ENCODE peak calls at places on chromosomes 5 and 9, in five cellular contexts. P is CD8-positive, alpha-beta T cell; K is AG04450; X is kidney; S is psoas muscle. G is an unnamed sample.

GRCh38 chr5:124111886-124112285 is 599.9 kb downstream of the CSNK1G3 start:
- DNase-seq in P (no peak), K (no peak), X (no peak), S (no peak), G (no peak)

GRCh38 chr5:136034492-136034891 is 5.7 kb downstream of the TGFBI start:
- DNase-seq in P (no peak), K (no peak), X (no peak), S (no peak), G (no peak)

GRCh38 chr5:137752873-137753226 is 1.3 kb downstream of the HNRNPA0 start:
- DNase-seq in P (peak), K (no peak), X (no peak), S (no peak), G (no peak)

GRCh38 chr5:66645039-66645438 is 48.8 kb downstream of the MAST4 start:
- DNase-seq in P (no peak), K (no peak), X (no peak), S (no peak), G (no peak)

GRCh38 chr9:137745541-137745991 is 126.8 kb downstream of the EHMT1 start:
- DNase-seq in P (no peak), K (no peak), X (peak), S (no peak), G (no peak)

GRCh38 chr5:148230240-148230639 is 8.1 kb upstream of the MARCOL start:
- DNase-seq in P (no peak), K (no peak), X (no peak), S (no peak), G (no peak)

GRCh38 chr5:90598300-90598699 is 39.7 kb downstream of the ADGRV1 start:
- DNase-seq in P (no peak), K (no peak), X (no peak), S (no peak), G (no peak)

GRCh38 chr5:158802941-158803341 is 296.8 kb downstream of the EBF1 start:
- DNase-seq in P (no peak), K (no peak), X (no peak), S (no peak), G (no peak)

GRCh38 chr5:37571974-37572373 is 192.9 kb downstream of the WDR70 start:
- DNase-seq in P (no peak), K (no peak), X (no peak), S (no peak), G (no peak)

GRCh38 chr9:70117835-70118319 is 74.2 kb downstream of the MAMDC2 start:
- DNase-seq in P (no peak), K (no peak), X (no peak), S (no peak), G (no peak)

GRCh38 chr9:135282001-135282731 is 194.7 kb downstream of the OLFM1 start:
- DNase-seq in P (peak), K (no peak), X (peak), S (peak), G (no peak)

GRCh38 chr5:159780246-159780645 is 136.0 kb upstream of the ADRA1B start:
- DNase-seq in P (no peak), K (no peak), X (no peak), S (no peak), G (no peak)

GRCh38 chr9:126690431-126691051 is 76.8 kb downstream of the LMX1B start:
- DNase-seq in P (peak), K (no peak), X (peak), S (no peak), G (no peak)

DNA sequence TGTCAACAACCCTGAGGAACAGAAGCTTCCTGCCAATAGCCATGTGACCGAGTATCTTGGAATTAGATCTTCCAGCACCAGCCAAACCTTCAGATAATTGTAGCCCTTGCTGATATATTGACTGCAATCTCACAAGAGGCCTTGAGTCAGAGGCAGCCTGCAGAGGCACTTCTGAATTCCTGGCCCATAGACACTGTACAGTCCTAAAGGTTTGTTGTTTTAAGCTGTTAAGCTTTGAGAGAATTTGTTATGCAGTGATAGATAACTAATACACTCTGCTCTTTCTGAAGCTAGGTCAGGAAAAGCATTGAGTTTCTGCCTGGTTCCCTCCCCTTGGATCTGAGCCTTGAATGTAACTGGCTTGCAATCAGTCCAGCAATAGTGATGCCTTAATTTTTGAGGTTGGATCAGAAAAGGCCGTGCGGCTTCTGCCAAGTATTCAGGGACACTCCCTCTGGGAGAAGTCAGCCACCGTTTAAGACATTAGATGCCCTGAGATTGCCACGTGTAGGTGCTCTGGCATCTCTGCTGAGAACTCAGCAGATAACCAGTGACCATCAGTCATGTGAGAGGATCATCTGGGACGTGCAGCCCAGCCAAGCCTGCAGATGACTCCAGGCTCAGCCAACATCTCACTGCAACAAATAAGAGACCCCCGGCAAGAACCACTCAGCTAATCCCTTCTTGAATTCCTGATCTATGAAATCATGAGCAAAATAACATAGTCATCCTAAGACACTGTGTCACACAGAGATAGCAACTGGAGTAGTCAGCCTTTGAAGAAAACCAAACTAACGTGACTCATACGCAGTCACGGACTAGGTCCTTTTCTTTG is 126.8 kb upstream of the STC2 start:
- DNase-seq in P (no peak), K (peak), X (no peak), S (peak), G (no peak)
- H3K27ac ChIP-seq in P (no peak), K (peak), X (no peak), S (peak), G (no peak)

GRCh38 chr9:119184265-119184936 is 184.8 kb downstream of the BRINP1 start:
- DNase-seq in P (no peak), K (no peak), X (no peak), S (no peak), G (no peak)
- H3K27ac ChIP-seq in P (no peak), K (no peak), X (no peak), S (no peak), G (no peak)

GRCh38 chr5:96930058-96930457 is 5.8 kb upstream of the LNPEP start:
- DNase-seq in P (no peak), K (no peak), X (no peak), S (no peak), G (no peak)

GRCh38 chr5:96932026-96932425 is 3.9 kb upstream of the LNPEP start:
- DNase-seq in P (no peak), K (no peak), X (no peak), S (no peak), G (no peak)

GRCh38 chr5:96933764-96934163 is 2.1 kb upstream of the LNPEP start:
- DNase-seq in P (no peak), K (no peak), X (no peak), S (no peak), G (no peak)

GRCh38 chr5:96930589-96930988 is 5.3 kb upstream of the LNPEP start:
- DNase-seq in P (no peak), K (no peak), X (no peak), S (no peak), G (no peak)

GRCh38 chr5:96931605-96932004 is 4.3 kb upstream of the LNPEP start:
- DNase-seq in P (no peak), K (no peak), X (no peak), S (no peak), G (no peak)
- H3K27ac ChIP-seq in P (no peak), K (no peak), X (no peak), S (peak), G (no peak)

GRCh38 chr9:9395539-9395938 is 1217.3 kb downstream of the PTPRD start:
- DNase-seq in P (no peak), K (no peak), X (no peak), S (no peak), G (no peak)

GRCh38 chr9:9387511-9388115 is 1225.2 kb downstream of the PTPRD start:
- DNase-seq in P (no peak), K (no peak), X (no peak), S (no peak), G (no peak)

GRCh38 chr9:9392755-9393154 is 1220.0 kb downstream of the PTPRD start:
- DNase-seq in P (no peak), K (no peak), X (no peak), S (no peak), G (no peak)

GRCh38 chr9:9389904-9390303 is 1222.9 kb downstream of the PTPRD start:
- DNase-seq in P (no peak), K (no peak), X (no peak), S (no peak), G (no peak)
- H3K27ac ChIP-seq in P (no peak), K (no peak), X (no peak), S (no peak), G (no peak)

GRCh38 chr5:96081276-96081858 is 119.7 kb upstream of the ELL2 start:
- DNase-seq in P (no peak), K (no peak), X (no peak), S (no peak), G (no peak)

GRCh38 chr5:96088676-96089075 is 127.0 kb upstream of the ELL2 start:
- DNase-seq in P (no peak), K (no peak), X (no peak), S (no peak), G (no peak)

GRCh38 chr5:96083361-96083881 is 121.8 kb upstream of the ELL2 start:
- DNase-seq in P (no peak), K (no peak), X (no peak), S (no peak), G (no peak)

GRCh38 chr5:96087939-96088338 is 126.3 kb upstream of the ELL2 start:
- DNase-seq in P (no peak), K (no peak), X (no peak), S (no peak), G (no peak)

GRCh38 chr5:96084874-96085545 is 123.4 kb upstream of the ELL2 start:
- DNase-seq in P (no peak), K (no peak), X (no peak), S (no peak), G (no peak)
- H3K27ac ChIP-seq in P (no peak), K (no peak), X (no peak), S (no peak), G (no peak)

GRCh38 chr9:19431361-19432171 is 22.8 kb downstream of the ACER2 start:
- DNase-seq in P (no peak), K (no peak), X (peak), S (peak), G (no peak)
- H3K27ac ChIP-seq in P (no peak), K (no peak), X (peak), S (peak), G (no peak)

G was measured in substantia nigra.